ENCODE peak calls at places on chromosomes 7 and 10, in eight cellular contexts. B is cardiac muscle cell; M is ovary; O is CD8-positive, alpha-beta T cell; R is mammary epithelial cell; S is heart right ventricle; E is sigmoid colon; Z is neural progenitor cell. W is an unnamed sample.

GRCh38 chr7:76072243-76073148 is 24.6 kb downstream of the MDH2 start:
- DNase-seq in B (no peak), M (no peak), O (no peak), R (no peak), S (no peak), E (no peak), Z (no peak), W (no peak)

GRCh38 chr10:114714281-114714741 is 56.2 kb upstream of the ABLIM1 start:
- DNase-seq in B (peak), M (no peak), O (no peak), R (peak), S (peak), E (no peak), Z (no peak), W (peak)

GRCh38 chr7:15424468-15424867 is 137.3 kb downstream of the AGMO start:
- DNase-seq in B (no peak), M (no peak), O (no peak), R (no peak), S (no peak), E (no peak), Z (no peak), W (no peak)

GRCh38 chr10:112732277-112732891 is 217.7 kb upstream of the TCF7L2 start:
- DNase-seq in B (no peak), M (no peak), O (no peak), R (peak), S (peak), E (no peak), Z (peak), W (no peak)

GRCh38 chr10:67834375-67834774 is 3.6 kb downstream of the DNAJC12 start:
- DNase-seq in B (no peak), M (no peak), O (no peak), R (no peak), S (no peak), E (no peak), Z (no peak), W (no peak)

GRCh38 chr10:621500-621899 is 68.0 kb downstream of the DIP2C start:
- DNase-seq in B (no peak), M (no peak), O (no peak), R (no peak), S (no peak), E (no peak), Z (no peak), W (no peak)

GRCh38 chr10:109529258-109529657 is 394.1 kb downstream of the XPNPEP1 start:
- DNase-seq in B (no peak), M (no peak), O (no peak), R (no peak), S (no peak), E (no peak), Z (no peak), W (no peak)

GRCh38 chr10:92868557-92868956 is 20.2 kb downstream of the EXOC6 start:
- DNase-seq in B (no peak), M (no peak), O (no peak), R (no peak), S (no peak), E (no peak), Z (no peak), W (no peak)

GRCh38 chr7:17298840-17299476 is 506 bp downstream of the AHR start:
- DNase-seq in B (peak), M (peak), O (peak), R (peak), S (peak), E (peak), Z (peak), W (no peak)

GRCh38 chr7:140506788-140507464 is 27.6 kb upstream of the MKRN1 start:
- DNase-seq in B (peak), M (no peak), O (no peak), R (peak), S (peak), E (peak), Z (peak), W (peak)

DNA sequence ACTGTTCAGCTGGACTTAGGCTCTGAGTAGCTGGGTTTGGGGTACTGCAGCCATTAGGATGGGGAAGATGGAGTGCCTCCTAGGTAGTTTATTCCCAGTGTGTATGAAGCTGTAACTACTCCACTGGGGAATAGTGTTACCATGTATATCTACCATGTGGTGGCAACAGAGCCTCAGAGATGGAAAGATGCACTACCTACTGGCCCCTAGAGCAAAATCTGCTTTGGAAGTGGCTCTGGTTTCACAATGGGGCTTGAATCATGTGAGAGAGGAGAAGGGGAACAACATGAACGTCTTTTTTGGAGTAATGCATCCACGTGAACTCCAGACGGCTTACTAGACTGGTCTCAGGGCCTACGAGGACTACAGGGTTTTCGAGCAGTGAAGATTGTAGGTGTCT is 167.3 kb downstream of the CALCR start:
- DNase-seq in B (no peak), M (no peak), O (no peak), R (no peak), S (no peak), E (no peak), Z (peak), W (no peak)
- TF ChIP-seq CTCF in B (no peak), M (no peak), O (no peak), R (no peak), S (no peak), E (no peak), Z (no peak), W (no peak)

DNA sequence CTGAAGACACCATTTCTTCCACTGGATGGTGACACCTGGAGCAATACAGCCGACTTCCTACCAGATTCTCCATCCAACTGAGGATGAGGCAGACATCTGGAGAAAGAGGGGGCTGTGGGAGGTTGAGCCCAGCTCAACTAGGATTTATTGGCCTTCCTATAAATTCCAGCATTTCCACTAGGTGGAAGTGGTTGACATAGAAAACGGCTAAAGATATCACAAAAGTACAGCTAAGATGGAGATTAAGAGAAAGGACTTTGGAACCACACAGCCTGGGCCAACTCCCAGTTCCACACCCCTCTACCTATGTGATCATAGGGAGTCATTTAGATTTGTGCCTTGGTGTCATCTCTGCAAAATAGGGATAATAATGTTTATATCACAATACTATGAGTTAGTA is 61.3 kb upstream of the CAV2 start:
- DNase-seq in B (no peak), M (no peak), O (no peak), R (no peak), S (no peak), E (no peak), Z (no peak), W (no peak)
- TF ChIP-seq CTCF in B (peak), M (no peak), O (no peak), R (no peak), S (no peak), E (no peak), Z (no peak), W (peak)

DNA sequence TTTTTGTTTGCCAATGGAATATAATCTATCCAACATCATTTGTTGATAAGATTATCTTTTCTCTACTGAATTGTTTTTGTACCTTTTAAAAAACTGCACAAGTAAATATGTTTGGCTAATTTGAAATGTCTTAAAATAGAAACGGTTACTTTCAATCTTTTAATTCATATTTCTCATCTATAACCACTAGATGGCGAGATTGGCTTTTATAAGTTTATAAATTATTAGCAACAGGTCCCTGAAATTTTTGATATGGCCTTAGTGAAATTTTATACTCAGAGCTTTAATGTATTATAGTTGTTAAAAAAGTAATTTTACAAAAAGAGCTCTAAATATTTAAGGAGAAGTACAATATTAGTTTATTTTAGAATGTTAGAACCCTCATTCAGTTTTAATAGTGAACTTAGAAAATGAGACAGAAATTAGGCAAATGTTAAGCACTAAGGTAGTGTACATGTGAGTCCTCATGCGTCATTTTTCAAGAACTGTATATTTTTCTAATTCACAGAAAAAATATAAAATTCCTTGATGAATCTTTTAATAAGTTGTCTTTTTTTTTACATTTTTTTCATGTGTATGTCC is 592.5 kb downstream of the ARL4A start:
- DNase-seq in B (peak), M (no peak), O (no peak), R (no peak), S (no peak), E (no peak), Z (peak), W (peak)
- TF ChIP-seq CTCF in B (peak), M (no peak), O (peak), R (peak), S (peak), E (peak), Z (peak), W (peak)

GRCh38 chr10:78755877-78756455 is 312.8 kb upstream of the ZMIZ1 start:
- DNase-seq in B (no peak), M (no peak), O (no peak), R (no peak), S (no peak), E (no peak), Z (no peak), W (no peak)

GRCh38 chr10:78758176-78758575 is 310.6 kb upstream of the ZMIZ1 start:
- DNase-seq in B (no peak), M (no peak), O (no peak), R (no peak), S (no peak), E (no peak), Z (no peak), W (no peak)

GRCh38 chr10:78757542-78757941 is 311.2 kb upstream of the ZMIZ1 start:
- DNase-seq in B (no peak), M (no peak), O (no peak), R (no peak), S (no peak), E (no peak), Z (no peak), W (no peak)

GRCh38 chr10:78755075-78755695 is 313.6 kb upstream of the ZMIZ1 start:
- DNase-seq in B (no peak), M (no peak), O (no peak), R (no peak), S (no peak), E (no peak), Z (peak), W (no peak)

GRCh38 chr10:78756604-78757442 is 311.9 kb upstream of the ZMIZ1 start:
- DNase-seq in B (no peak), M (peak), O (peak), R (peak), S (peak), E (peak), Z (peak), W (no peak)
- TF ChIP-seq CTCF in B (no peak), M (no peak), O (no peak), R (no peak), S (no peak), E (no peak), Z (no peak), W (no peak)

GRCh38 chr7:92778972-92779371 is 57.4 kb downstream of the CDK6 start:
- DNase-seq in B (no peak), M (no peak), O (no peak), R (peak), S (no peak), E (peak), Z (no peak), W (no peak)
- TF ChIP-seq CTCF in B (no peak), M (no peak), O (no peak), R (no peak), S (no peak), E (no peak), Z (no peak), W (no peak)

GRCh38 chr7:118689403-118689802 is 464.9 kb downstream of the ANKRD7 start:
- DNase-seq in B (no peak), M (no peak), O (no peak), R (no peak), S (no peak), E (no peak), Z (no peak), W (no peak)
- TF ChIP-seq CTCF in B (no peak), M (no peak), O (no peak), R (no peak), S (no peak), E (no peak), Z (no peak), W (no peak)

GRCh38 chr10:5538446-5538845 is 13.7 kb downstream of the CALML3 start:
- DNase-seq in B (no peak), M (no peak), O (no peak), R (peak), S (no peak), E (peak), Z (no peak), W (no peak)
- TF ChIP-seq CTCF in B (no peak), M (no peak), O (no peak), R (no peak), S (no peak), E (no peak), Z (no peak), W (no peak)

DNA sequence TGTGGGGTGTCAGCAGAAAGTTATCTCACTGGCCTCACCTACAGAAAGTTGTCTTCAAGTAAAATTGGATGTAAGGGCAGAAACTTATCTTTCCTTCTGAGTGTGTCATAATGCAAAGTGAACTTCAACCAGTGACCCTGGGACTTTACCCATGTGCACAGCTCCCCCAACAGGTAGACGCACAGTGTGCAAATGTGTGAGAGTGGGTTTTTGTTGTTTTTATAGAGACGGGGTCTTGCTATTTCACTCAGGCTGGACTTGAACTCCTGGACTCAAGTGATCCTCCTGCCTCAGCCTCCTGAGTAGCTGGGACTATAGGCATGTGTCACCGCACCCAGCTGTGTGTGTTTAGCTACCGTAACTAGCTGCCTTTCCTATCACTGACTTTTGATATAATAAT is 6.4 kb upstream of the KAZALD1 start:
- DNase-seq in B (no peak), M (no peak), O (no peak), R (no peak), S (no peak), E (no peak), Z (no peak), W (no peak)
- TF ChIP-seq CTCF in B (peak), M (no peak), O (no peak), R (no peak), S (no peak), E (no peak), Z (peak), W (no peak)